ENCODE peak calls at places on chromosomes 11 and 22, in ten cellular contexts. W, H, P, T, U, D, Q, A, E and M are unnamed samples.

GRCh38 chr11:11347583-11347982 is 5.5 kb downstream of the CSNK2A3 start:
- DNase-seq in U (peak; percentile 18), Q (no peak), D (no peak), E (no peak), H (peak; percentile 12), W (peak; percentile 19), T (no peak), A (no peak), P (no peak), M (no peak)

GRCh38 chr11:72643547-72643946 is 30.7 kb downstream of the PDE2A start:
- DNase-seq in W (peak; percentile 60), D (no peak), E (no peak), H (peak; percentile 14), T (no peak), U (peak; percentile 15), A (no peak), P (no peak), Q (no peak), M (no peak)

GRCh38 chr22:50177537-50178470 is 7.3 kb downstream of the PANX2 start:
- DNase-seq in D (no peak), U (no peak), E (no peak), T (no peak), A (no peak), Q (no peak), W (no peak), P (peak; percentile 81), H (no peak), M (no peak)

GRCh38 chr11:12241401-12241800 is 131.0 kb downstream of the MICAL2 start:
- DNase-seq in A (no peak), P (no peak), W (no peak), E (no peak), U (no peak), D (no peak), Q (no peak), H (no peak), T (no peak), M (no peak)

GRCh38 chr11:62324738-62325556 is 12.3 kb upstream of the ASRGL1 start:
- DNase-seq in H (no peak), U (peak; percentile 55), W (peak; percentile 28), Q (peak; percentile 95), D (peak; percentile 7), P (peak; percentile 78), T (peak; percentile 23), E (peak; percentile 81), A (peak; percentile 26), M (peak; percentile 64)

GRCh38 chr22:46513908-46514550 is 23.4 kb downstream of the CELSR1 start:
- DNase-seq in E (no peak), Q (no peak), P (no peak), A (no peak), U (no peak), W (no peak), D (no peak), H (no peak), T (no peak), M (no peak)

GRCh38 chr11:74672956-74673895 is 58.0 kb downstream of the CHRDL2 start:
- DNase-seq in A (no peak), P (peak; percentile 46), T (no peak), D (no peak), E (no peak), U (peak; percentile 98), H (peak; percentile 97), W (peak; percentile 78), Q (peak; percentile 25), M (no peak)

GRCh38 chr11:47668665-47669064 is 26.3 kb upstream of the MTCH2 start:
- DNase-seq in T (no peak), E (no peak), A (no peak), D (no peak), W (no peak), Q (no peak), H (no peak), U (no peak), P (no peak), M (no peak)

GRCh38 chr11:35178862-35179261 is 39.9 kb downstream of the CD44 start:
- DNase-seq in H (peak; percentile 35), W (no peak), D (no peak), E (no peak), P (no peak), Q (no peak), U (no peak), A (no peak), T (no peak), M (no peak)

GRCh38 chr11:103368151-103368550 is 258.9 kb downstream of the DYNC2H1 start:
- DNase-seq in U (no peak), E (no peak), D (no peak), Q (no peak), T (no peak), W (no peak), A (peak; percentile 19), P (no peak), H (peak; percentile 62), M (no peak)

GRCh38 chr11:567629-568258 is 7.0 kb downstream of the RASSF7 start:
- DNase-seq in E (no peak), H (no peak), P (peak; percentile 87), D (no peak), Q (no peak), U (no peak), A (peak; percentile 6), T (no peak), W (no peak), M (no peak)

GRCh38 chr11:563812-564578 is 3.2 kb downstream of the RASSF7 start:
- DNase-seq in U (no peak), W (no peak), E (no peak), D (no peak), Q (no peak), P (peak; percentile 75), A (no peak), T (no peak), H (no peak), M (no peak)

GRCh38 chr11:567036-567628 is 6.4 kb downstream of the RASSF7 start:
- DNase-seq in Q (peak; percentile 47), A (peak; percentile 5), W (no peak), U (no peak), E (no peak), H (no peak), P (peak; percentile 78), T (no peak), D (no peak), M (no peak)

GRCh38 chr11:568306-569259 is 7.7 kb upstream of the PHRF1 start:
- DNase-seq in U (peak; percentile 94), Q (peak; percentile 97), H (peak; percentile 84), A (peak; percentile 96), E (peak; percentile 96), T (peak; percentile 87), W (peak; percentile 92), D (peak; percentile 92), P (peak; percentile 97), M (peak; percentile 96)

GRCh38 chr11:565921-566509 is 5.2 kb downstream of the RASSF7 start:
- DNase-seq in P (peak; percentile 75), H (no peak), U (no peak), A (peak; percentile 3), D (no peak), E (no peak), T (no peak), Q (peak; percentile 33), W (no peak), M (no peak)
- H3K4me1 ChIP-seq in P (peaks cover 47% of the 10 kb centered on the region), H (peaks cover 2% of the 10 kb centered on the region), U (peaks cover 21% of the 10 kb centered on the region), A (no peaks in the 10 kb centered on the region), D (peaks cover 19% of the 10 kb centered on the region), E (peaks cover 12% of the 10 kb centered on the region), T (peaks cover 11% of the 10 kb centered on the region), Q (peaks cover 7% of the 10 kb centered on the region), W (peaks cover 12% of the 10 kb centered on the region), M (peaks cover 14% of the 10 kb centered on the region)

DNA sequence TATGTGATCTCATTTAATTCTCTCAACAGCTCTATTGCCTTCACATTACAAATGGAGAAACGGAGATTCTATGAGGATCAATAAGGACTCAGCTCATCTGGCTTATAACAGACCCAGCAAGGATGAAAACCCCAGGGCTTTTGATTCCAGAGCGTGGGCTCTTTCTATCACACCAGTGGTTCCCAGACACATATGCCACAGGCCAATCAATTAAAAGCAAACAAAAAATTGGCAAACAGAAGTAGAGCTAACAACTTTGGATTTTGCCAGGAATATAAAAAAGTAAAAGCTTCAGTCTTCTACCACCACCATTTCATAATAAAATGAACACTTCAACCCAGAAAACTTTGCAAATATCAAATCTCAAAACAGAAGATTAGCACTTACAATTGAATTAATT is 71.1 kb upstream of the FAT3 start:
- DNase-seq in T (no peak), Q (no peak), H (no peak), D (no peak), U (no peak), E (no peak), P (no peak), A (no peak), W (no peak), M (no peak)
- H3K27me3 ChIP-seq in T (no peaks in the 10 kb centered on the region), Q (no peaks in the 10 kb centered on the region), H (peaks cover 3% of the 10 kb centered on the region), D (no peaks in the 10 kb centered on the region), U (peaks cover 7% of the 10 kb centered on the region), E (no peaks in the 10 kb centered on the region), P (no peaks in the 10 kb centered on the region), A (no peaks in the 10 kb centered on the region), W (no peaks in the 10 kb centered on the region), M (no peaks in the 10 kb centered on the region)

DNA sequence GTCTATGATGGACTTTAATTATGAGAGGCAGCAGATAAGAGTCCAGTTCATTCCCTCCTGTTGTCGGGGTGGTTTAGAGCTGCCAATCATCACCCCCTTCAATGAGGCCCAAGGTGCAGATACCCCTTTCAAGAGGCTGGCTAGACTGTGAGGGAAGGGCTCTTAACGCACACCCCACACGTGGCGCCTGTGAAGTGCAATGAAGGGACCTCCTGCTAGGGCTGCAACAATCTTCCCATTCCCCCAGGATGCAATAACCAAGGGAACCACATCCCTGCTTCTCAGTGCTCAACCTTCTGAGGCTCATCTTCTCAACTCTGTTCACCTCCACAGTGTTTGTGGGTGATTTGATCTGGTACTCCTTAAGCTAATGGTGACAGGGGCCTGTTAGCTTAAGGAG is 19.0 kb downstream of the TENM4 start:
- DNase-seq in D (no peak), H (no peak), U (no peak), Q (peak; percentile 62), P (no peak), E (no peak), T (no peak), W (no peak), A (no peak), M (no peak)
- H3K4me3 ChIP-seq in D (no peak overlapping the region), H (no peak overlapping the region), U (no peak overlapping the region), Q (no peak overlapping the region), P (no peak overlapping the region), E (no peak overlapping the region), T (no peak overlapping the region), W (no peak overlapping the region), A (no peak overlapping the region), M (no peak overlapping the region)

GRCh38 chr11:68497761-68498160 is 37.2 kb downstream of the PPP6R3 start:
- DNase-seq in W (no peak), D (no peak), T (no peak), U (peak; percentile 41), P (no peak), E (no peak), A (no peak), H (no peak), Q (no peak), M (no peak)

GRCh38 chr11:68498313-68498712 is 37.8 kb downstream of the PPP6R3 start:
- DNase-seq in W (peak; percentile 41), P (no peak), E (no peak), H (no peak), U (peak; percentile 21), T (no peak), Q (no peak), A (no peak), D (no peak), M (no peak)

GRCh38 chr11:68501813-68502212 is 41.3 kb downstream of the PPP6R3 start:
- DNase-seq in E (no peak), T (no peak), H (no peak), P (no peak), U (no peak), Q (no peak), D (no peak), A (no peak), W (no peak), M (no peak)

GRCh38 chr11:68495872-68496271 is 35.3 kb downstream of the PPP6R3 start:
- DNase-seq in H (no peak), P (no peak), U (no peak), E (no peak), D (no peak), T (no peak), W (no peak), Q (no peak), A (no peak), M (no peak)

GRCh38 chr11:68498903-68499883 is 38.6 kb downstream of the PPP6R3 start:
- DNase-seq in D (no peak), U (no peak), P (no peak), T (no peak), W (no peak), H (no peak), A (no peak), Q (peak; percentile 73), E (no peak), M (no peak)
- H3K4me1 ChIP-seq in D (peaks cover 23% of the 10 kb centered on the region), U (peaks cover 41% of the 10 kb centered on the region), P (peaks cover 98% of the 10 kb centered on the region), T (peaks cover 24% of the 10 kb centered on the region), W (peaks cover 34% of the 10 kb centered on the region), H (no peaks in the 10 kb centered on the region), A (no peaks in the 10 kb centered on the region), Q (peaks cover 7% of the 10 kb centered on the region), E (peaks cover 69% of the 10 kb centered on the region), M (peaks cover 8% of the 10 kb centered on the region)